ENCODE peak calls at places on chromosomes 13 and 19, in five cellular contexts. K is H1, T is IMR-90, A is neuronal stem cell, P is trophoblast cell. Y is an unnamed sample.

GRCh38 chr19:29259867-29260281 is 46.9 kb upstream of the UQCRFS1 start:
- DNase-seq in A (no peak), K (no peak), P (no peak), T (no peak), Y (no peak)

GRCh38 chr13:19817510-19818158 is 34.9 kb upstream of the PSPC1 start:
- DNase-seq in T (no peak), K (no peak), P (no peak), A (no peak), Y (no peak)

GRCh38 chr13:110799246-110800236 is 86.0 kb downstream of the ING1 start:
- DNase-seq in P (no peak), K (no peak), T (peak; percentile 95), A (no peak), Y (peak; percentile 82)

GRCh38 chr13:47085346-47085745 is 188.5 kb upstream of the HTR2A start:
- DNase-seq in T (peak; percentile 44), A (no peak), P (no peak), K (no peak), Y (no peak)

GRCh38 chr13:98529171-98529570 is 47.7 kb downstream of the STK24 start:
- DNase-seq in P (no peak), A (no peak), T (no peak), K (no peak), Y (no peak)

GRCh38 chr19:42442833-42443232 is at the start of gene CXCL17:
- DNase-seq in K (no peak), T (no peak), P (no peak), A (no peak), Y (no peak)

GRCh38 chr19:10292206-10292788 is 2.5 kb downstream of the ICAM5 start:
- DNase-seq in K (peak; percentile 100), T (peak; percentile 78), P (no peak), A (peak; percentile 77), Y (peak; percentile 76)

GRCh38 chr19:5030136-5030820 is 61.4 kb downstream of the KDM4B start:
- DNase-seq in T (no peak), K (no peak), A (no peak), P (no peak), Y (no peak)

GRCh38 chr19:21098291-21098690 is 16.3 kb downstream of the ZNF714 start:
- DNase-seq in P (no peak), T (no peak), K (no peak), A (no peak), Y (no peak)

GRCh38 chr19:35170359-35171061 is 16.0 kb downstream of the FXYD5 start:
- DNase-seq in P (no peak), T (no peak), A (no peak), K (no peak), Y (no peak)

GRCh38 chr13:33252103-33252502 is 33.5 kb downstream of the STARD13 start:
- DNase-seq in A (no peak), K (no peak), T (no peak), P (no peak), Y (no peak)

GRCh38 chr19:15631817-15632216 is 8.9 kb upstream of the CYP4F3 start:
- DNase-seq in T (no peak), A (no peak), K (no peak), P (no peak), Y (no peak)

GRCh38 chr19:31535691-31536460 is 186.6 kb upstream of the TSHZ3 start:
- DNase-seq in K (peak; percentile 23), P (no peak), T (no peak), A (no peak), Y (no peak)

GRCh38 chr19:13839193-13839937 is 37.6 kb upstream of the NANOS3 start:
- DNase-seq in P (peak; percentile 81), T (peak; percentile 84), K (peak; percentile 69), A (no peak), Y (peak; percentile 86)
- H4K91ac ChIP-seq in P (no peak overlapping the region), T (peak overlapping the region; percentile 89), K (no peak overlapping the region), A (no peak overlapping the region), Y (peak overlapping the region; percentile 96)

GRCh38 chr13:34933349-34933748 is 8.7 kb upstream of the NBEA start:
- DNase-seq in P (no peak), A (no peak), T (no peak), K (no peak), Y (no peak)

GRCh38 chr13:34926513-34926912 is 15.6 kb upstream of the NBEA start:
- DNase-seq in K (no peak), P (no peak), A (no peak), T (peak; percentile 47), Y (peak; percentile 56)

GRCh38 chr13:34935841-34936240 is 6.2 kb upstream of the NBEA start:
- DNase-seq in A (no peak), K (no peak), T (no peak), P (no peak), Y (no peak)

GRCh38 chr13:34933786-34934185 is 8.3 kb upstream of the NBEA start:
- DNase-seq in K (no peak), T (no peak), P (no peak), A (no peak), Y (no peak)

GRCh38 chr13:34931572-34931971 is 10.5 kb upstream of the NBEA start:
- DNase-seq in P (peak; percentile 79), A (no peak), T (peak; percentile 3), K (no peak), Y (no peak)
- H3K4me3 ChIP-seq in P (no peak overlapping the region), A (no peak overlapping the region), T (no peak overlapping the region), K (no peak overlapping the region), Y (no peak overlapping the region)

DNA sequence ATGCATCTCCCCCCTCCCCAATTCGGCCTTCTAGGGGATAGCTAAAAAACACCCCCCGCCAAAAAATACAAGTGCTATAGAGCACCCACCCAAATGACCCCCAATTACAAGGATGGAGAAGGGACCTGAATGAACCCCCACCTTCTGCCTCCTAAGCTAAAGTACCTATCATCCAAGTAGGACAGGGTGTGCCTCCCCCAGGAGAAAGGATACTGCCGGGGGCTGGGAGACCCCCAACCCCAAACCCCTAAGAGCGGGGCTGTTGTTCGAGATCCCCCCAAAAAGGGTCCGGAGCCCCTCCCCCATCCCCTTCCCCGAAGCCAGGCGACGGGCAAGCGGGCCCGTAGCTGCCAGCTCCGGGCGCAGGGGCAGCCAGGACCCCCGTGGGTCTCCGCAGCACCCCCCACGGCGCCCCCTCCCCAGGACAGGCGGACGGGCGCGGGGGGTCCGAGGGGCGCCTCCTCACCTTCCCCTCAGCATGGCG is 1.9 kb downstream of the ZC3H4 start:
- DNase-seq in P (no peak), K (no peak), A (peak; percentile 45), T (no peak), Y (no peak)
- H4K91ac ChIP-seq in P (peak overlapping the region; percentile 99), K (peak overlapping the region; percentile 37), A (peak overlapping the region; percentile 48), T (peak overlapping the region; percentile 89), Y (peak overlapping the region; percentile 100)

GRCh38 chr19:13027557-13027956 is 32.3 kb downstream of the NFIX start:
- DNase-seq in K (no peak), P (no peak), T (no peak), A (no peak), Y (no peak)
- H3K4me3 ChIP-seq in K (no peak overlapping the region), P (no peak overlapping the region), T (no peak overlapping the region), A (no peak overlapping the region), Y (no peak overlapping the region)

GRCh38 chr13:42334329-42334706 is 62.4 kb downstream of the AKAP11 start:
- DNase-seq in T (no peak), A (no peak), P (no peak), K (peak; percentile 56), Y (no peak)
- H4K91ac ChIP-seq in T (no peak overlapping the region), A (no peak overlapping the region), P (no peak overlapping the region), K (no peak overlapping the region), Y (no peak overlapping the region)

GRCh38 chr19:3368441-3368795 is 2.0 kb downstream of the NFIC start:
- DNase-seq in T (no peak), P (no peak), K (no peak), A (no peak), Y (no peak)
- H3K4me3 ChIP-seq in T (peak overlapping the region; percentile 89), P (no peak overlapping the region), K (no peak overlapping the region), A (no peak overlapping the region), Y (peak overlapping the region; percentile 87)

GRCh38 chr19:19464339-19465098 is 50.8 kb downstream of the TSSK6 start:
- DNase-seq in P (peak; percentile 80), K (no peak), A (peak; percentile 57), T (peak; percentile 73), Y (peak; percentile 85)
- H4K91ac ChIP-seq in P (peak overlapping the region; percentile 99), K (peak overlapping the region; percentile 22), A (no peak overlapping the region), T (peak overlapping the region; percentile 80), Y (peak overlapping the region; percentile 93)

DNA sequence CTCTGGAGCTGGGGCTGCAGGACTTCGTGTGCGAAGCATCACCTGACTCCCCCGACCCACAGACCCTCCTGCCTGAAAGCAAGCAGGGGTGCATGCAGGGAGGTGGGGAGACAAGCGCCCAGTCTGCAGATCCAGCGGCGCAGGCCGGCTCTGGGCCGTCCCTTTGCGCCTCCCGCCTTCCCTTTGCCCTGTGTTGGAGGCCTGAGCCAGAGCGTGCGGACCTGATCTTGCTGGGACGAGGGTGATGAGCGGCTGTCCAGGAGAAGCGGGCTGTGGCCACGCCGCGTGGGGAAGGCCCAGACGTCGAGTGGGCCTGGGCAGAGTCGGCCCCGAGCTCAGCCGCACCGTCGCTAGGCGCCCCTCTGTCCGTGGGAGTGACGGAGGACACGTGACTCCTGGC is 5.3 kb upstream of the GRTP1 start:
- DNase-seq in K (peak; percentile 46), A (no peak), T (no peak), P (no peak), Y (no peak)
- H3K4me3 ChIP-seq in K (no peak overlapping the region), A (no peak overlapping the region), T (no peak overlapping the region), P (no peak overlapping the region), Y (no peak overlapping the region)

Y was measured in mesenchymal stem cell.